ENCODE peak calls at places on chromosomes 7 and 10, in nine cellular contexts. Z is adrenal gland; B is thoracic aorta; W is CD8-positive, alpha-beta memory T cell; L is GM23338; F is adipocyte; P is psoas muscle; O is A549; Q is HCT116. D is an unnamed sample.

GRCh38 chr7:142864980-142865747 is 10.3 kb downstream of the EPHB6 start:
- DNase-seq in F (peak; percentile 25), Z (no peak), O (no peak), W (no peak), B (no peak), P (no peak), L (no peak), Q (no peak), D (no peak)

GRCh38 chr10:128062837-128063563 is 63.2 kb downstream of the MKI67 start:
- DNase-seq in L (no peak), B (no peak), Z (peak; percentile 30), O (no peak), P (no peak), Q (no peak), F (no peak), W (peak; percentile 43), D (no peak)

GRCh38 chr10:116274141-116274861 is 1.3 kb upstream of the GFRA1 start:
- DNase-seq in O (peak; percentile 55), Q (no peak), F (peak; percentile 44), W (no peak), P (no peak), Z (peak; percentile 25), B (no peak), L (peak; percentile 56), D (no peak)

GRCh38 chr10:67602268-67602950 is 93.6 kb downstream of the CTNNA3 start:
- DNase-seq in W (no peak), O (no peak), B (no peak), L (no peak), Q (peak; percentile 32), P (no peak), F (peak; percentile 84), Z (no peak), D (no peak)

GRCh38 chr7:99631311-99632109 is 14.8 kb downstream of the ZSCAN25 start:
- DNase-seq in L (peak; percentile 54), Q (no peak), Z (no peak), F (no peak), B (no peak), W (no peak), O (peak; percentile 48), P (no peak), D (peak; percentile 69)

GRCh38 chr10:123995461-123996131 is 97.8 kb downstream of the CHST15 start:
- DNase-seq in W (no peak), L (peak; percentile 81), B (no peak), P (peak; percentile 54), Z (no peak), O (peak; percentile 90), F (peak; percentile 90), Q (peak; percentile 67), D (no peak)

GRCh38 chr7:157770716-157771320 is 434.0 kb downstream of the DNAJB6 start:
- DNase-seq in L (no peak), W (no peak), O (no peak), F (no peak), B (no peak), P (no peak), Q (no peak), Z (no peak), D (no peak)

GRCh38 chr10:110637558-110638053 is 6.5 kb upstream of the RBM20 start:
- DNase-seq in B (no peak), L (peak; percentile 56), Q (no peak), F (no peak), W (no peak), O (no peak), P (no peak), Z (no peak), D (no peak)

GRCh38 chr10:23294638-23295247 is 49.9 kb downstream of the C10orf67 start:
- DNase-seq in Q (peak; percentile 10), O (no peak), Z (no peak), W (no peak), B (no peak), P (no peak), L (peak; percentile 62), F (peak; percentile 57), D (no peak)

GRCh38 chr7:13111230-13111629 is 423.8 kb downstream of the ARL4A start:
- DNase-seq in L (no peak), F (no peak), W (no peak), Z (no peak), O (no peak), P (no peak), B (no peak), Q (peak; percentile 16), D (no peak)

GRCh38 chr7:35975851-35976454 is 175.1 kb downstream of the SEPTIN7 start:
- DNase-seq in W (peak; percentile 25), F (peak; percentile 87), L (peak; percentile 86), Z (peak; percentile 63), Q (peak; percentile 79), B (no peak), O (no peak), P (no peak), D (peak; percentile 52)

GRCh38 chr7:21353388-21353780 is 74.5 kb upstream of the SP4 start:
- DNase-seq in L (no peak), W (no peak), P (no peak), Z (no peak), F (no peak), O (no peak), Q (no peak), B (no peak), D (no peak)

GRCh38 chr10:14010827-14011574 is 319.7 kb downstream of the FRMD4A start:
- DNase-seq in B (no peak), Z (no peak), F (no peak), P (no peak), O (no peak), W (no peak), Q (no peak), L (no peak), D (no peak)

GRCh38 chr10:15504101-15504840 is 133.2 kb upstream of the FAM171A1 start:
- DNase-seq in Z (no peak), F (peak; percentile 76), O (no peak), W (no peak), P (no peak), Q (no peak), B (no peak), L (no peak), D (no peak)

DNA sequence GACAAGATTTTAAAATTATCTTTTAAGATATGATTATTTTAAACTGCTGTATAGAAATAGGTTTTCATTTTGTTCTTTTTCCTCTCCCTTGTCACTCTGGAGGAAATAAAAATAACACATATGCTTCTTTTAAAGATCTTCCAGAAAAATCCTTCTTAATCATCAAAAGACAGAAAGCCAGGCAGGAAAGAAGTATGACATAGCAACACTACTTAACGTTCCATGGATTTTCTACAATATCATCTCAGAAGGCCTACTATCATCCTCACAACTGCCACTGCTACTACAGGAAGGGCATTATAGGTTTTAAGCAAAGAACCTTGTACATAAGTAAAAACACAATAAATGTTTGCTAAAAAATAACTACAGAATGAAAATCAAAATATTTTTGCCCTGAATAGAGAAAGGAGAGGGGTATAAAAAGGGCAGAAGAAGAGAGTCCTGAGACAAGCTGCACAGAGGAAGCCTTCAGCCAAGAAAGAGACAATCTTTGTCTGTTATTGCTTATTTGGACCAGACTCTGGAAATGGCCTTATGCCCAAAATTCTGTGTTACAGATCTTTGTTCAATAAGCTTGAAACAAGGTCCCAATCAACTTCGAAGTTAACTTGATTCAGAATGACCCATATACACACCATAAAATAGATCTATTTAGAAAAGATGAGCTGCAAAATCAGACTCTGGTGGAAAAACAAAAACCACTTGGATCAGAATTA is 67.8 kb downstream of the ABI1 start:
- DNase-seq in P (no peak), Z (no peak), L (no peak), W (no peak), F (peak; percentile 7), O (no peak), B (no peak), Q (no peak), D (no peak)
- H3K4me1 ChIP-seq in P (no peaks in the 10 kb centered on the region), Z (peaks cover 3% of the 10 kb centered on the region), L (no peaks in the 10 kb centered on the region), W (no peaks in the 10 kb centered on the region), F (peaks cover 17% of the 10 kb centered on the region), O (peaks cover 4% of the 10 kb centered on the region), B (peaks cover 14% of the 10 kb centered on the region), Q (peaks cover 3% of the 10 kb centered on the region), D (peaks cover 9% of the 10 kb centered on the region)

DNA sequence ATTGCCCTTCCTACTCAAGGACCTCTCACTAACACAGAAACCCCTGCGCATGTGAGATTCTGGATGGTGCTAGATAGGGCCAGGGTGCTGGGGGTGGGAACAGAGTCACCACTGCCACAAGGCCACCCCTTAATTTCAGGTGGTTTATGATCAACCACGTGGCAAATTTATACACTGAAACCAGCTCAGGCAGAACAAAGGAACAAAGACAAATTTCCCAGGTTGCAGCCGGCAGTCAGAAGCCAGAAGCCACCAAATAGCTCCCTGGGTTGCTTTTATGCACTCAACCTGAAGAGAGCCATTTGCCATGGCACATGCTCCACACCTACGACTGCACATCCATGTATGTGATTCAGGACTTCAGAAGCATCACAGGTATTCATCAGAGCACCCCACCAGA is 2.5 kb downstream of the VOPP1 start:
- DNase-seq in Z (no peak), P (no peak), O (no peak), W (peak; percentile 27), F (no peak), Q (no peak), B (no peak), L (no peak), D (no peak)
- H3K4me3 ChIP-seq in Z (no peak overlapping the region), P (no peak overlapping the region), O (no peak overlapping the region), W (peak overlapping the region; percentile 8), F (no peak overlapping the region), Q (no peak overlapping the region), B (peak overlapping the region; percentile 96), L (peak overlapping the region; percentile 76), D (no peak overlapping the region)

DNA sequence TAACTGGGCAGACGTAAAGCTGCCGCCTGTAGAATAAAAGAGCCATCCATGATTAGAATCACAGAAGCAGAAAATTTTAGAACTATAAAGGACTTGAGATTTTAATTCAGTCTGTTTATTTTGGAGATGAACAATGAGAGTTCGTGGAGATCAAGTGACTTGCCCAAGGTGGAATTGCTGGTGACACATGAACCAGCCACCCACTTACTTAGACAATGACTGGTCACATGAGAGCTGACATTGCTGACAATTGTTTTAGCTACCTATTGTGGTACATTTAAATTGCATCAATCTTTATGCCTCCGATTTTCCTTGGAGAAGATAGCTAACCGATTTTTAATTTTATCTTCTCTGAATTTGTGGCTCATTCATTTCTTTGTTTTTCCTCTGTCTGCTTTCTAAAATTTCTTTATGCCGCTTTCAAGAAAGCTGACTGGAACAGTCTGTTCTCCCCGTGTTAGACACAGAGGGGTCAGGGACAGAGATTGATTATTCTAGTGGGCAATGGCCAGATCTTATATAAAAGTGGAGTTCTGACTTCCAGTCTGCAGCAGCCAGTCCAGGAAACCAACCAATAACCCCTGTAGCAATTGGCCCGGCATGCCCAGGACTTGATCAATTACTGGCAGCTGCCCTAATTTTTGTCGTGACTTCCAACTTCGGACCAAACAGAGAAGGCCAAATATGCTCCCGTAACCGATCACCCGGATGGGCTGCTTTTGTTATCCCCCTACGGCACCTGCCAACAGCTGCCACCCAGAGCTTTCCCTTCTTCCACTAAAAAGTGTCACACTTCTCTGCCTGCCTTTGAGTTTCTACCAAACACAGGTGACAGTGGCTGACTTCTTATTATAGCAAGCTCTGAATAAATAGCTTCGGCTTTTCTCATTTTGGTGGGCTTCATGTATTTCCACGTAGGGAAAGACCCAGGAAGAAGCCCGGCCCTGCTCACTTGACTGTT is 241.6 kb downstream of the CAMK1D start:
- DNase-seq in Z (no peak), P (no peak), Q (no peak), L (no peak), W (no peak), B (no peak), F (no peak), O (no peak), D (no peak)
- H3K4me1 ChIP-seq in Z (no peaks in the 10 kb centered on the region), P (no peaks in the 10 kb centered on the region), Q (peaks cover 12% of the 10 kb centered on the region), L (peaks cover 3% of the 10 kb centered on the region), W (peaks cover 56% of the 10 kb centered on the region), B (no peaks in the 10 kb centered on the region), F (peaks cover 11% of the 10 kb centered on the region), O (peaks cover 18% of the 10 kb centered on the region), D (peaks cover 5% of the 10 kb centered on the region)

DNA sequence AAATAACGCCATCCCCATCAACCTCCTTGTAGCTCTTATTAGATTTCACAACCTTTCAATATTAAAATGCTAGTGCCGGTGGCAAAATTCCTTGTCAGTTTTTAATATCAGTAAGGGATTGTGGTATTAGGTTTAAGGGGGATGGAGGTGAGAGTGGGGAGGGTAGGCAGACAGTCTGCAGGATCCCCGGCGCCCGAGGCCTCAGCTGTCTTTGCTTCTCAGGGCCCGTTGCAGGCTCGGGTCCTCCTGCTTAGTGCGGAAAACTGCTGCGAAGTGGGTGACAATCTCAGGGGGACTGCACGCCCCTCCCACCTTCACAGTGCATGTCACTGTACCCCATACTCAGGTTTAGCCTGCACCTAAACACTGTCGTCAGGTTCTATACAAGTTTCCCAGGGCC is 274.3 kb upstream of the PODXL start:
- DNase-seq in O (no peak), B (no peak), L (no peak), F (no peak), P (no peak), Q (no peak), W (no peak), Z (no peak), D (no peak)
- H3K4me3 ChIP-seq in O (no peak overlapping the region), B (no peak overlapping the region), L (no peak overlapping the region), F (no peak overlapping the region), P (no peak overlapping the region), Q (no peak overlapping the region), W (no peak overlapping the region), Z (no peak overlapping the region), D (no peak overlapping the region)

D was measured in body of pancreas.